ENCODE peak calls at places on chromosomes 2 and 18, in ten cellular contexts. One of them, this sample, is unnamed.

GRCh38 chr2:170224692-170225091 is 46.7 kb downstream of the MYO3B start:
- DNase-seq in Calu3: no peak
- DNase-seq in osteoblast: no peak
- DNase-seq in caudate nucleus: no peak
- DNase-seq in skeletal muscle cell: no peak
- DNase-seq in ELF-1: no peak
- DNase-seq in C1 segment of cervical spinal cord: no peak
- DNase-seq in fibroblast of lung: peak
- DNase-seq in activated T-helper 1 cell treated with Interleukin-2 at 50 U/mL for 16 hours: no peak
- DNase-seq in dermis microvascular lymphatic vessel endothelial cell: no peak
- DNase-seq in this sample: no peak

GRCh38 chr2:176680916-176681315 is 411.7 kb downstream of the MTX2 start:
- DNase-seq in ELF-1: no peak
- DNase-seq in dermis microvascular lymphatic vessel endothelial cell: no peak
- DNase-seq in C1 segment of cervical spinal cord: no peak
- DNase-seq in activated T-helper 1 cell treated with Interleukin-2 at 50 U/mL for 16 hours: no peak
- DNase-seq in osteoblast: no peak
- DNase-seq in caudate nucleus: no peak
- DNase-seq in skeletal muscle cell: peak
- DNase-seq in Calu3: no peak
- DNase-seq in fibroblast of lung: peak
- DNase-seq in this sample: no peak

GRCh38 chr2:235605999-235606715 is 112.3 kb downstream of the AGAP1 start:
- DNase-seq in fibroblast of lung: peak
- DNase-seq in activated T-helper 1 cell treated with Interleukin-2 at 50 U/mL for 16 hours: no peak
- DNase-seq in C1 segment of cervical spinal cord: no peak
- DNase-seq in skeletal muscle cell: peak
- DNase-seq in dermis microvascular lymphatic vessel endothelial cell: no peak
- DNase-seq in ELF-1: no peak
- DNase-seq in osteoblast: no peak
- DNase-seq in Calu3: no peak
- DNase-seq in caudate nucleus: no peak
- DNase-seq in this sample: peak

GRCh38 chr2:190641469-190641868 is 7.4 kb upstream of the NAB1 start:
- DNase-seq in dermis microvascular lymphatic vessel endothelial cell: no peak
- DNase-seq in C1 segment of cervical spinal cord: no peak
- DNase-seq in skeletal muscle cell: no peak
- DNase-seq in caudate nucleus: no peak
- DNase-seq in ELF-1: no peak
- DNase-seq in activated T-helper 1 cell treated with Interleukin-2 at 50 U/mL for 16 hours: no peak
- DNase-seq in Calu3: no peak
- DNase-seq in osteoblast: no peak
- DNase-seq in fibroblast of lung: no peak
- DNase-seq in this sample: no peak

GRCh38 chr18:12420831-12421421 is 13.2 kb downstream of the PRELID3A start:
- DNase-seq in ELF-1: peak
- DNase-seq in dermis microvascular lymphatic vessel endothelial cell: no peak
- DNase-seq in caudate nucleus: no peak
- DNase-seq in fibroblast of lung: no peak
- DNase-seq in osteoblast: no peak
- DNase-seq in skeletal muscle cell: no peak
- DNase-seq in Calu3: no peak
- DNase-seq in C1 segment of cervical spinal cord: no peak
- DNase-seq in activated T-helper 1 cell treated with Interleukin-2 at 50 U/mL for 16 hours: no peak
- DNase-seq in this sample: peak

GRCh38 chr2:232396683-232397082 is 10.0 kb upstream of the ALPG start:
- DNase-seq in osteoblast: no peak
- DNase-seq in ELF-1: no peak
- DNase-seq in fibroblast of lung: no peak
- DNase-seq in caudate nucleus: no peak
- DNase-seq in skeletal muscle cell: no peak
- DNase-seq in Calu3: no peak
- DNase-seq in dermis microvascular lymphatic vessel endothelial cell: no peak
- DNase-seq in activated T-helper 1 cell treated with Interleukin-2 at 50 U/mL for 16 hours: no peak
- DNase-seq in C1 segment of cervical spinal cord: no peak
- DNase-seq in this sample: no peak

GRCh38 chr2:62478093-62478580 is 27.9 kb downstream of the TMEM17 start:
- DNase-seq in activated T-helper 1 cell treated with Interleukin-2 at 50 U/mL for 16 hours: no peak
- DNase-seq in caudate nucleus: no peak
- DNase-seq in Calu3: peak
- DNase-seq in dermis microvascular lymphatic vessel endothelial cell: peak
- DNase-seq in fibroblast of lung: no peak
- DNase-seq in C1 segment of cervical spinal cord: no peak
- DNase-seq in ELF-1: peak
- DNase-seq in osteoblast: peak
- DNase-seq in skeletal muscle cell: no peak
- DNase-seq in this sample: no peak

GRCh38 chr2:31168291-31168690 is 30.1 kb upstream of the GALNT14 start:
- DNase-seq in activated T-helper 1 cell treated with Interleukin-2 at 50 U/mL for 16 hours: no peak
- DNase-seq in skeletal muscle cell: no peak
- DNase-seq in ELF-1: no peak
- DNase-seq in caudate nucleus: no peak
- DNase-seq in osteoblast: no peak
- DNase-seq in C1 segment of cervical spinal cord: no peak
- DNase-seq in dermis microvascular lymphatic vessel endothelial cell: no peak
- DNase-seq in fibroblast of lung: no peak
- DNase-seq in Calu3: no peak
- DNase-seq in this sample: no peak

GRCh38 chr2:68125821-68126220 is 31.9 kb upstream of the PNO1 start:
- DNase-seq in fibroblast of lung: peak
- DNase-seq in dermis microvascular lymphatic vessel endothelial cell: no peak
- DNase-seq in activated T-helper 1 cell treated with Interleukin-2 at 50 U/mL for 16 hours: no peak
- DNase-seq in osteoblast: no peak
- DNase-seq in caudate nucleus: no peak
- DNase-seq in ELF-1: no peak
- DNase-seq in Calu3: no peak
- DNase-seq in skeletal muscle cell: no peak
- DNase-seq in C1 segment of cervical spinal cord: no peak
- DNase-seq in this sample: no peak

GRCh38 chr2:98897746-98898145 is 38.3 kb downstream of the CRACDL start:
- DNase-seq in osteoblast: no peak
- DNase-seq in activated T-helper 1 cell treated with Interleukin-2 at 50 U/mL for 16 hours: no peak
- DNase-seq in skeletal muscle cell: no peak
- DNase-seq in ELF-1: no peak
- DNase-seq in caudate nucleus: no peak
- DNase-seq in dermis microvascular lymphatic vessel endothelial cell: no peak
- DNase-seq in C1 segment of cervical spinal cord: no peak
- DNase-seq in fibroblast of lung: no peak
- DNase-seq in Calu3: no peak
- DNase-seq in this sample: no peak

GRCh38 chr2:68767031-68767961 is 32.7 kb downstream of the ARHGAP25 start:
- DNase-seq in ELF-1: no peak
- DNase-seq in fibroblast of lung: no peak
- DNase-seq in activated T-helper 1 cell treated with Interleukin-2 at 50 U/mL for 16 hours: peak
- DNase-seq in C1 segment of cervical spinal cord: no peak
- DNase-seq in dermis microvascular lymphatic vessel endothelial cell: no peak
- DNase-seq in Calu3: no peak
- DNase-seq in osteoblast: no peak
- DNase-seq in skeletal muscle cell: no peak
- DNase-seq in caudate nucleus: no peak
- DNase-seq in this sample: no peak

This sample was measured in H7.